ENCODE peak calls at places on chromosomes 4 and X, in eight cellular contexts. O, S, U, Y, N, V, L and D are unnamed samples.

GRCh38 chrX:10677490-10677889 is 57.1 kb upstream of the MID1 start:
- DNase-seq in O (peak), S (peak), U (no peak), Y (no peak), N (peak), V (peak), L (no peak), D (no peak)

GRCh38 chrX:97389761-97390192 is 506.1 kb downstream of the RPA4 start:
- DNase-seq in O (no peak), S (no peak), U (no peak), Y (no peak), N (no peak), V (no peak), L (no peak), D (no peak)

GRCh38 chrX:19564606-19565005 is 49.3 kb upstream of the MAP3K15 start:
- DNase-seq in O (no peak), S (no peak), U (no peak), Y (no peak), N (no peak), V (no peak), L (no peak), D (no peak)

GRCh38 chr4:81786063-81786763 is 314.5 kb upstream of the RASGEF1B start:
- DNase-seq in O (no peak), S (peak), U (no peak), Y (no peak), N (no peak), V (no peak), L (no peak), D (no peak)

GRCh38 chr4:94758141-94758699 is 465 bp downstream of the BMPR1B start:
- DNase-seq in O (no peak), S (peak), U (no peak), Y (no peak), N (no peak), V (peak), L (no peak), D (peak)

GRCh38 chr4:23276076-23276475 is 583.3 kb downstream of the GBA3 start:
- DNase-seq in O (no peak), S (no peak), U (no peak), Y (no peak), N (no peak), V (no peak), L (no peak), D (no peak)

GRCh38 chrX:138128025-138128671 is 562.2 kb downstream of the ZIC3 start:
- DNase-seq in O (no peak), S (peak), U (peak), Y (no peak), N (peak), V (no peak), L (no peak), D (no peak)

GRCh38 chr4:145098675-145099037 is 545 bp downstream of the ABCE1 start:
- DNase-seq in O (no peak), S (peak), U (peak), Y (peak), N (no peak), V (no peak), L (peak), D (no peak)

GRCh38 chr4:52907510-52907909 is 45.4 kb downstream of the RASL11B start:
- DNase-seq in O (no peak), S (no peak), U (no peak), Y (no peak), N (no peak), V (no peak), L (no peak), D (no peak)

GRCh38 chrX:154308108-154308946 is 12.7 kb downstream of the TKTL1 start:
- DNase-seq in O (no peak), S (peak), U (peak), Y (no peak), N (peak), V (peak), L (peak), D (peak)

GRCh38 chr4:112817933-112818921 is 181.3 kb downstream of the LARP7 start:
- DNase-seq in O (peak), S (peak), U (peak), Y (peak), N (peak), V (peak), L (no peak), D (peak)

GRCh38 chr4:38236003-38236402 is 275.8 kb downstream of the PTTG2 start:
- DNase-seq in O (no peak), S (no peak), U (no peak), Y (no peak), N (no peak), V (no peak), L (no peak), D (no peak)

GRCh38 chrX:39772057-39772832 is 325.5 kb downstream of the BCOR start:
- DNase-seq in O (no peak), S (no peak), U (peak), Y (no peak), N (no peak), V (no peak), L (peak), D (no peak)

GRCh38 chrX:108396986-108397385 is 41.2 kb downstream of the COL4A6 start:
- DNase-seq in O (no peak), S (no peak), U (no peak), Y (no peak), N (no peak), V (no peak), L (no peak), D (no peak)

GRCh38 chr4:54093609-54094240 is 6.2 kb upstream of the GSX2 start:
- DNase-seq in O (no peak), S (no peak), U (no peak), Y (no peak), N (no peak), V (no peak), L (no peak), D (no peak)

GRCh38 chr4:89489338-89489771 is 181.8 kb upstream of the GPRIN3 start:
- DNase-seq in O (no peak), S (no peak), U (no peak), Y (no peak), N (no peak), V (no peak), L (no peak), D (no peak)

GRCh38 chrX:69507500-69507789 is 3.3 kb downstream of the NALF2 start:
- DNase-seq in O (no peak), S (no peak), U (no peak), Y (no peak), N (no peak), V (no peak), L (no peak), D (no peak)

GRCh38 chrX:119791437-119792231 is at the start of gene RPL39:
- DNase-seq in O (peak), S (peak), U (peak), Y (peak), N (peak), V (peak), L (peak), D (peak)

GRCh38 chr4:13984996-13985780 is 357.7 kb upstream of the BOD1L1 start:
- DNase-seq in O (no peak), S (no peak), U (no peak), Y (no peak), N (no peak), V (no peak), L (no peak), D (no peak)

GRCh38 chr4:177562859-177563258 is 120.6 kb upstream of the AGA start:
- DNase-seq in O (no peak), S (no peak), U (no peak), Y (no peak), N (no peak), V (no peak), L (no peak), D (no peak)

GRCh38 chr4:14072506-14072905 is 445.0 kb upstream of the BOD1L1 start:
- DNase-seq in O (no peak), S (no peak), U (no peak), Y (no peak), N (no peak), V (no peak), L (no peak), D (no peak)

GRCh38 chr4:141815646-141816045 is 179.3 kb downstream of the IL15 start:
- DNase-seq in O (no peak), S (peak), U (no peak), Y (no peak), N (no peak), V (no peak), L (no peak), D (no peak)

GRCh38 chrX:38061335-38061734 is 55.0 kb downstream of the SYTL5 start:
- DNase-seq in O (no peak), S (no peak), U (no peak), Y (no peak), N (no peak), V (no peak), L (no peak), D (no peak)

GRCh38 chr4:108433832-108434231 is 186.5 kb upstream of the RPL34 start:
- DNase-seq in O (no peak), S (no peak), U (peak), Y (no peak), N (no peak), V (no peak), L (peak), D (no peak)

GRCh38 chr4:54332577-54332976 is 103.5 kb downstream of the PDGFRA start:
- DNase-seq in O (no peak), S (no peak), U (no peak), Y (no peak), N (no peak), V (no peak), L (no peak), D (no peak)

GRCh38 chrX:132491191-132491590 is 2.4 kb upstream of the MBNL3 start:
- DNase-seq in O (peak), S (no peak), U (peak), Y (no peak), N (no peak), V (no peak), L (peak), D (peak)

GRCh38 chrX:120125444-120125843 is 9.7 kb upstream of the RHOXF1 start:
- DNase-seq in O (no peak), S (no peak), U (no peak), Y (no peak), N (no peak), V (no peak), L (no peak), D (no peak)

GRCh38 chr4:82433791-82434190 is 3.4 kb downstream of the ENOPH1 start:
- DNase-seq in O (no peak), S (no peak), U (no peak), Y (no peak), N (no peak), V (no peak), L (no peak), D (no peak)

GRCh38 chr4:139331185-139331584 is 28.9 kb upstream of the NDUFC1 start:
- DNase-seq in O (no peak), S (no peak), U (no peak), Y (no peak), N (no peak), V (no peak), L (no peak), D (no peak)

GRCh38 chr4:175127314-175127713 is 209.2 kb downstream of the ADAM29 start:
- DNase-seq in O (no peak), S (no peak), U (no peak), Y (no peak), N (no peak), V (no peak), L (no peak), D (no peak)

GRCh38 chrX:44343412-44343942 is at the start of gene EFHC2:
- DNase-seq in O (no peak), S (peak), U (peak), Y (no peak), N (no peak), V (peak), L (peak), D (no peak)

GRCh38 chr4:5998333-5998936 is 19.8 kb downstream of the C4orf50 start:
- DNase-seq in O (peak), S (peak), U (peak), Y (no peak), N (peak), V (peak), L (peak), D (peak)

GRCh38 chrX:99722094-99722493 is 688.0 kb downstream of the PCDH19 start:
- DNase-seq in O (no peak), S (no peak), U (no peak), Y (no peak), N (no peak), V (no peak), L (no peak), D (no peak)

GRCh38 chr4:128835498-128836222 is 26.2 kb downstream of the JADE1 start:
- DNase-seq in O (no peak), S (no peak), U (no peak), Y (no peak), N (no peak), V (peak), L (no peak), D (no peak)